ENCODE peak calls at places on chromosomes 5 and 9, in four cellular contexts. D is H1, P is mesendoderm, N is IMR-90. Y is an unnamed sample.
A peak's percentile ranks its signal among the peaks of the same experiment; 100 is the strongest.

GRCh38 chr9:85522459-85523092 is 219.2 kb downstream of the AGTPBP1 start:
- DNase-seq in D (peak; percentile 85), P (peak; percentile 67), N (peak; percentile 25), Y (peak; percentile 74)

GRCh38 chr5:135245521-135246499 is 153.2 kb downstream of the MACROH2A1 start:
- DNase-seq in D (peak; percentile 32), P (no peak), N (peak; percentile 73), Y (peak; percentile 16)

GRCh38 chr5:14871573-14872069 is at the start of gene ANKH:
- DNase-seq in D (peak; percentile 68), P (peak; percentile 83), N (peak; percentile 69), Y (peak; percentile 72)

GRCh38 chr5:154444559-154445421 is 1.0 kb upstream of the SAP30L start:
- DNase-seq in D (peak; percentile 75), P (peak; percentile 37), N (no peak), Y (peak; percentile 51)

GRCh38 chr9:38284039-38284767 is 108.3 kb upstream of the ALDH1B1 start:
- DNase-seq in D (no peak), P (no peak), N (no peak), Y (no peak)

GRCh38 chr9:38038307-38039089 is 30.5 kb downstream of the SHB start:
- DNase-seq in D (no peak), P (peak; percentile 55), N (no peak), Y (no peak)

GRCh38 chr9:124040935-124041816 is 29.6 kb downstream of the LHX2 start:
- DNase-seq in D (peak; percentile 93), P (no peak), N (no peak), Y (peak; percentile 67)

GRCh38 chr5:151238303-151238741 is 14.4 kb upstream of the CCDC69 start:
- DNase-seq in D (peak; percentile 60), P (no peak), N (no peak), Y (peak; percentile 45)

GRCh38 chr5:82387041-82387818 is 109.1 kb upstream of the RPS23 start:
- DNase-seq in D (no peak), P (peak; percentile 54), N (peak; percentile 18), Y (no peak)

GRCh38 chr5:59517926-59518585 is 375.5 kb downstream of the PDE4D start:
- DNase-seq in D (no peak), P (no peak), N (peak; percentile 62), Y (no peak)

GRCh38 chr5:102154291-102154690 is 141.8 kb downstream of the SLCO4C1 start:
- DNase-seq in D (no peak), P (no peak), N (no peak), Y (no peak)

GRCh38 chr5:102152906-102153787 is 142.9 kb downstream of the SLCO4C1 start:
- DNase-seq in D (no peak), P (peak; percentile 66), N (no peak), Y (no peak)
- H4K5ac ChIP-seq in D (no peak overlapping the region), P (no peak overlapping the region), N (no peak overlapping the region), Y (no peak overlapping the region)

DNA sequence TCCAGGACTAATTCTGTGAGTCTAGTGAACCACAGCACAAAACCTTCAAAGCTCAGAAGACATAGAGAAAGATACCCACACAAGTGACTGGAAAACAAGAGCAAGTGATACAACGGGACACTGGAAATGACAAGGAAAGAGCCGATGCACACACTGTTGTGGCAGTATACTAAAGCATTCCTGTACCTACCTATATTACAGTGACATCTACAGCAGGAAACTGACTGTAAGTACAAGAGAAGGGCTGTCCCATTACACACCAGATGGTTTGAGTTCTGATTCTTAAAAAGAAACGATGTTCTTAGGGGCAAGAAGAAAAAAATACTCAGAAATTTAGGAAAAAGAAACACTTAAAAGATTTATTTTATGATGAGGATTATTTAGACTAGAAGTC is 18.5 kb downstream of the TMEM245 start:
- DNase-seq in D (no peak), P (no peak), N (no peak), Y (no peak)
- H3K4me1 ChIP-seq in D (peaks cover 11% of the 10 kb centered on the region), P (peaks cover 4% of the 10 kb centered on the region), N (peaks cover 16% of the 10 kb centered on the region), Y (peaks cover 12% of the 10 kb centered on the region)

DNA sequence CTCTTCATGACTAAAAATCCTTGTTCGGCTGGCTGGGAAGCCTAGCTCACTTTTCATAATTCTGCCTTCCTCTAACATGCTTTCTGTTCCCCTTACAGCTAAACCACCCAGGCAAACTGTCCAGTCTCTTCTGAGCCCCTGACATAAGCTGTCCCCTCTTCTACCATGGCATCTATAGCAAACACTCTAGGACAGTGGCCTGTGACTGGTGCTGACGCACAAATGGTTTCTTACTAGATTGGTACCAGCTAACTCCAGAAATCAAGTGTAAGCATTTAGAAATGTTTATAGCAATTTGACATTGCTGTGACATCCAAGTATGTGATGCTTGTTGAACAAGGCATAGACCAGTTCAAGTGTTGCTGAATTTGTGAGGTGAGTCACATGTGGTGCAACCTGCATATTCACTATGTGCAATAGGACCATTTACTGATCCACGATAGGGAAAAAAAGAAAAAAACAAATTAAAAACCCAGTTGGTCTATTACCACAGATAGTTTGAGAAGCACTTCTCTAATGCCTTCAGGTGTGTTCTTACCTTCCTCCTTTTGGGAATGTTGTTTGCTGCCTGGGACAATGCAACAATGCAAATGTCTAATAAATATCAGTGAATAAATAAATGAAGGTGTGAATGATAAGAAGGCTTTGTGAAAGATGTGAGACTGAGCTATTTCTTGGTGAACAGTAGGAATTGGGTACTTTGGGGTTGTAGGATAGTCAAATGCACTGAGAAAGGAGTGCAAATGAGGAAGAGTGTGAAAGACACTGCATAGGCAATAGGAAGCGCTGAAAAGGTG is 22.4 kb downstream of the ELOVL7 start:
- DNase-seq in D (no peak), P (no peak), N (no peak), Y (no peak)
- H4K5ac ChIP-seq in D (no peak overlapping the region), P (no peak overlapping the region), N (no peak overlapping the region), Y (no peak overlapping the region)

GRCh38 chr9:135896205-135896604 is 11.1 kb downstream of the CAMSAP1 start:
- DNase-seq in D (no peak), P (no peak), N (no peak), Y (no peak)

GRCh38 chr9:135895202-135895848 is 12.0 kb downstream of the CAMSAP1 start:
- DNase-seq in D (no peak), P (no peak), N (no peak), Y (no peak)

GRCh38 chr9:135890190-135890861 is 17.0 kb downstream of the CAMSAP1 start:
- DNase-seq in D (no peak), P (no peak), N (no peak), Y (no peak)

GRCh38 chr9:135890896-135891631 is 16.3 kb downstream of the CAMSAP1 start:
- DNase-seq in D (no peak), P (no peak), N (no peak), Y (no peak)

DNA sequence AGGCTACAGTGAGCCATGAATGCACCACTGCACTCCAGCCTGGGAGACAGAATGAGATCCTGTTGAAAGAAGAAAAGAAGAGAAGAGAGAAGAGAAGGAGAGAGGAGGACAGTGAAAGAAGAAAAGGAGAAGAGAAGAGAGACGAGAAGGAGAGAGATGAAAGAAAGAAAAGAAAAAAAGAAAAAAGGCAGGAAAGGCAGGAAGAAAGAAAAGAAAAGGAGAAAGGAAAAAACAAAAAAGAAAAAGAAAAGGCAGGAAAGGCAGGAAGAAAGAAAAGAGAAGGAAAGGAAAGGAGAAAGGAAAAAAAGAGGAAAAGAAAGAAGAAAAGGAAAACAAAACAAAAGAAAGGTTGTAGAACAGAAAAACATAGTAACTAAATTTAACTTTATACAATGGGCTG is 14.2 kb downstream of the CAMSAP1 start:
- DNase-seq in D (no peak), P (no peak), N (no peak), Y (no peak)
- H3K4me1 ChIP-seq in D (no peaks in the 10 kb centered on the region), P (peaks cover 11% of the 10 kb centered on the region), N (peaks cover 3% of the 10 kb centered on the region), Y (peaks cover 7% of the 10 kb centered on the region)

GRCh38 chr9:132886358-132886725 is 7.6 kb downstream of the SPACA9 start:
- DNase-seq in D (no peak), P (no peak), N (no peak), Y (no peak)
- H4K5ac ChIP-seq in D (no peak overlapping the region), P (no peak overlapping the region), N (no peak overlapping the region), Y (no peak overlapping the region)

Y was measured in H9.